ENCODE peak calls at places on chromosomes 13 and 19, in ten cellular contexts. Y, G, C, T, K, O, B, M, Z and W are unnamed samples.

GRCh38 chr13:42369071-42369795 is 97.3 kb downstream of the AKAP11 start:
- DNase-seq in Y (no peak), G (no peak), C (no peak), T (no peak), K (no peak), O (no peak), B (no peak), M (no peak), Z (no peak), W (no peak)

GRCh38 chr19:49677232-49677881 is at the start of gene PRMT1:
- DNase-seq in Y (peak), G (no peak), C (peak), T (no peak), K (no peak), O (peak), B (peak), M (no peak), Z (peak), W (peak)

GRCh38 chr13:72970301-72970880 is 88.4 kb upstream of the KLF5 start:
- DNase-seq in Y (no peak), G (no peak), C (no peak), T (peak), K (no peak), O (no peak), B (no peak), M (no peak), Z (no peak), W (no peak)

GRCh38 chr19:45355402-45355801 is 14.9 kb downstream of the KLC3 start:
- DNase-seq in Y (no peak), G (no peak), C (no peak), T (no peak), K (no peak), O (no peak), B (no peak), M (no peak), Z (no peak), W (no peak)

GRCh38 chr19:52307275-52307674 is 10.3 kb downstream of the ZNF480 start:
- DNase-seq in Y (no peak), G (no peak), C (no peak), T (peak), K (no peak), O (no peak), B (peak), M (no peak), Z (no peak), W (peak)

GRCh38 chr13:36840718-36841250 is 21.8 kb downstream of the RFXAP start:
- DNase-seq in Y (no peak), G (no peak), C (no peak), T (no peak), K (no peak), O (no peak), B (no peak), M (no peak), Z (no peak), W (no peak)

GRCh38 chr19:13023666-13024065 is 28.4 kb downstream of the NFIX start:
- DNase-seq in Y (no peak), G (no peak), C (no peak), T (no peak), K (no peak), O (no peak), B (no peak), M (no peak), Z (no peak), W (no peak)

GRCh38 chr13:111482806-111483620 is 162.6 kb downstream of the TEX29 start:
- DNase-seq in Y (no peak), G (no peak), C (no peak), T (no peak), K (no peak), O (no peak), B (no peak), M (no peak), Z (no peak), W (no peak)

GRCh38 chr13:57631607-57632275 is at the start of gene PCDH17:
- DNase-seq in Y (peak), G (peak), C (peak), T (peak), K (no peak), O (no peak), B (peak), M (no peak), Z (peak), W (no peak)

GRCh38 chr13:37835392-37835791 is 34.2 kb downstream of the TRPC4 start:
- DNase-seq in Y (no peak), G (no peak), C (no peak), T (no peak), K (no peak), O (no peak), B (no peak), M (no peak), Z (no peak), W (no peak)

GRCh38 chr13:113291129-113291528 is 5.9 kb upstream of the LAMP1 start:
- DNase-seq in Y (no peak), G (no peak), C (no peak), T (no peak), K (no peak), O (no peak), B (no peak), M (no peak), Z (no peak), W (no peak)

GRCh38 chr19:45160870-45161714 is at the start of gene NKPD1:
- DNase-seq in Y (no peak), G (no peak), C (peak), T (no peak), K (no peak), O (no peak), B (no peak), M (no peak), Z (peak), W (no peak)